ENCODE peak calls at places on chromosome 21, in six cellular contexts. One of them, this sample, is unnamed. For H3K4me1, the result is how much of the 10 kb centered on the place peaks cover.

GRCh38 chr21:35981514-35982070 is 78.7 kb downstream of the SETD4 start:
- DNase-seq in IMR-90: no peak
- DNase-seq in mammary epithelial cell: peak
- DNase-seq in H9: no peak
- DNase-seq in transverse colon: no peak
- DNase-seq in cardiac muscle cell: peak
- DNase-seq in this sample: peak

GRCh38 chr21:33029975-33030461 is 4.3 kb downstream of the OLIG2 start:
- DNase-seq in IMR-90: no peak
- DNase-seq in mammary epithelial cell: no peak
- DNase-seq in H9: peak
- DNase-seq in transverse colon: no peak
- DNase-seq in cardiac muscle cell: no peak
- DNase-seq in this sample: no peak

GRCh38 chr21:26845066-26845749 is at the start of gene ADAMTS1:
- DNase-seq in IMR-90: peak
- DNase-seq in mammary epithelial cell: peak
- DNase-seq in H9: peak
- DNase-seq in transverse colon: peak
- DNase-seq in cardiac muscle cell: peak
- DNase-seq in this sample: no peak

GRCh38 chr21:36428789-36429671 is 43.8 kb downstream of the CHAF1B start:
- DNase-seq in IMR-90: no peak
- DNase-seq in mammary epithelial cell: no peak
- DNase-seq in H9: no peak
- DNase-seq in transverse colon: no peak
- DNase-seq in cardiac muscle cell: no peak
- DNase-seq in this sample: no peak

GRCh38 chr21:31034378-31034777 is 3.9 kb downstream of the KRTAP19-8 start:
- DNase-seq in IMR-90: no peak
- DNase-seq in mammary epithelial cell: peak
- DNase-seq in H9: no peak
- DNase-seq in transverse colon: no peak
- DNase-seq in cardiac muscle cell: no peak
- DNase-seq in this sample: peak

GRCh38 chr21:44650265-44650972 is 4.0 kb downstream of the KRTAP12-4 start:
- DNase-seq in IMR-90: no peak
- DNase-seq in mammary epithelial cell: no peak
- DNase-seq in H9: no peak
- DNase-seq in transverse colon: no peak
- DNase-seq in cardiac muscle cell: no peak
- DNase-seq in this sample: no peak

GRCh38 chr21:37547615-37547975 is 181.0 kb downstream of the DYRK1A start:
- DNase-seq in IMR-90: no peak
- DNase-seq in mammary epithelial cell: no peak
- DNase-seq in H9: no peak
- DNase-seq in transverse colon: no peak
- DNase-seq in cardiac muscle cell: no peak
- DNase-seq in this sample: no peak

GRCh38 chr21:32427958-32428623 is 15.6 kb downstream of the EVA1C start:
- DNase-seq in IMR-90: no peak
- DNase-seq in mammary epithelial cell: no peak
- DNase-seq in H9: no peak
- DNase-seq in transverse colon: no peak
- DNase-seq in cardiac muscle cell: peak
- DNase-seq in this sample: no peak

GRCh38 chr21:44713130-44713529 is 1.8 kb upstream of the TSPEAR start:
- DNase-seq in IMR-90: no peak
- DNase-seq in mammary epithelial cell: no peak
- DNase-seq in H9: no peak
- DNase-seq in transverse colon: no peak
- DNase-seq in cardiac muscle cell: no peak
- DNase-seq in this sample: no peak

GRCh38 chr21:38140192-38140905 is 116.4 kb upstream of the KCNJ15 start:
- DNase-seq in IMR-90: peak
- DNase-seq in mammary epithelial cell: peak
- DNase-seq in H9: no peak
- DNase-seq in transverse colon: no peak
- DNase-seq in cardiac muscle cell: peak
- DNase-seq in this sample: peak

DNA sequence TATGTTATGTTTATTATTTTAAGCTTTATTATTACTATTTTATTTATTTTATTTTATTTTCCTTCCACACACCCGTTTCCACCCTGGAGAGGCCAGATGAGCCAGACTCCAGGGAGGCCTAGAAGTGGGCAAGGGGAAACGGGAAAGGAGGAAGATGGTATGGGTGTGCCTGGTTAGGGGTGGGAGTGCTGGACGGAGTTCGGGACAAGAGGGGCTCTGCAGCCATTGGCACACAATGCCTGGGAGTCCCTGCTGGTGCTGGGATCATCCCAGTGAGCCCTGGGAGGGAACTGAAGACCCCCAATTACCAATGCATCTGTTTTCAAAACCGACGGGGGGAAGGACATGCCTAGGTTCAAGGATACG is 468 bp upstream of the MX1 start:
- DNase-seq in IMR-90: no peak
- DNase-seq in mammary epithelial cell: no peak
- DNase-seq in H9: no peak
- DNase-seq in transverse colon: no peak
- DNase-seq in cardiac muscle cell: no peak
- DNase-seq in this sample: no peak
- H3K4me1 ChIP-seq in IMR-90: under half
- H3K4me1 ChIP-seq in mammary epithelial cell: under half
- H3K4me1 ChIP-seq in H9: under half
- H3K4me1 ChIP-seq in transverse colon: under half
- H3K4me1 ChIP-seq in cardiac muscle cell: under half
- H3K4me1 ChIP-seq in this sample: under half

DNA sequence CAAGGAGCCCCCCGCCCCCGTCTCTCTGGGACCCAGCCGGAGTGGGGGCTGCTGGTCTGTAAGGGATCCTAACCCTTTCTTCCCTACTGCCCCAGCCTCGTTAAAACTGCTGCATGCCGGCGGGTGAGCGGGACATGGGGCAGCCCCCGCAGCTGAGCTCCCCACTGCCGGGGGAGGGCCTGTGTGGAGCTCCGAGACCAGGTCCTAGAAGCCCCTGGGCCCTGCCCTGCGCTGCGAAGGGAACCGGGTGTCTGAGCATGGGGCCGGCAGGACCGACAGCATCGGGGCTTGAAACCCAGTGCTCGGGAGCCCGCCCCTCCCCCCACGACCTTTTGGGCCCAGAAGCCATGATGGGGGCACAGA is 9.2 kb upstream of the COL6A1 start:
- DNase-seq in IMR-90: no peak
- DNase-seq in mammary epithelial cell: no peak
- DNase-seq in H9: no peak
- DNase-seq in transverse colon: peak
- DNase-seq in cardiac muscle cell: peak
- DNase-seq in this sample: no peak
- H3K27ac ChIP-seq in IMR-90: peak
- H3K27ac ChIP-seq in mammary epithelial cell: no peak
- H3K27ac ChIP-seq in H9: no peak
- H3K27ac ChIP-seq in transverse colon: peak
- H3K27ac ChIP-seq in cardiac muscle cell: no peak
- H3K27ac ChIP-seq in this sample: no peak

DNA sequence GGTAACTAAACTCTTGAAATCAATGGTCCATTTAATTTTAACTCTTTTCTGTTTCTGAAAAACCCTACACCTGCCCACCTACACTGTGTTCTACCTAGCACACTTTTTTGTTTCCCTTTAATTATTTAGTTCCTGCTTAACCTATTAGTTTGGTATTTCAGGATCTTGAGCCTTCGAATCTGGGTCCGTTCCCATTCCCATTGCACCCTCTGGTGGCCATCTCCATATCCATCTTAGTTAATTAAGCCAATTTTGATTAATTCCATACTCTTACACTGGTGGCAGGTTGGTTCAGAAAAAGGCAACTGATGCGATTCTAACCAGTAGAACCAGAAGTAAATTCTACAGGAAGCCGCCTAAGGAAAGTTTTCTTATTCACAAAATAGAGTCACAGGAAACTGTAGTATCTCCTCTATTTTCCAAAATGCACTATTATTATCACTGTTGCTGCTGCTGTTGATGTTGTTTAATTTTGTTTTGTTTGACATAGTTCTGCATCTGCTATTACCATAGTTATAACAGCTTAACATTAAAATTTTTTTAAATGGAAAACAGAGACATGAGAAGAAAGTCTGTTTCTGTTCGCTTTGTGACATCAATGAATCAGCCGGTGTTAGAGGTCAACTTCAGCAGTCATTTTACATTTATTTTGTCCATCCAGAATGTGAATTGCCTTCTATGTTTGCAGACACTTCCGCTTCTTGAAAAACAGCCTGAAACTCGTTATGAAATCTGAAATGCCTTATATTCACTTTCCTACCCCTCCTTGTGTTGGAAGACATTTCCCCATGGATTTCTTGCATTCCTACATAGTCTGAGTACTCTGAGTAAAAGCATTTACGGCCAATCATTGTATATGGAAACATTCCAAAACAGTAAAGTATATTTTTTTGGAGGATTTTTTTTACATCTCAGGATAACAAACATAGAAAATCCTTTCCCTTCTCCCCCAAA is 115.5 kb upstream of the NCAM2 start:
- DNase-seq in IMR-90: peak
- DNase-seq in mammary epithelial cell: no peak
- DNase-seq in H9: peak
- DNase-seq in transverse colon: peak
- DNase-seq in cardiac muscle cell: peak
- DNase-seq in this sample: peak
- TF ChIP-seq CTCF in IMR-90: peak
- TF ChIP-seq CTCF in mammary epithelial cell: peak
- TF ChIP-seq CTCF in H9: peak
- TF ChIP-seq CTCF in transverse colon: peak
- TF ChIP-seq CTCF in cardiac muscle cell: peak
- TF ChIP-seq CTCF in this sample: peak

GRCh38 chr21:28801906-28802305 is 190.8 kb downstream of the LTN1 start:
- DNase-seq in IMR-90: peak
- DNase-seq in mammary epithelial cell: no peak
- DNase-seq in H9: no peak
- DNase-seq in transverse colon: no peak
- DNase-seq in cardiac muscle cell: no peak
- DNase-seq in this sample: peak
- H3K4me1 ChIP-seq in IMR-90: under half
- H3K4me1 ChIP-seq in mammary epithelial cell: under half
- H3K4me1 ChIP-seq in H9: under half
- H3K4me1 ChIP-seq in transverse colon: under half
- H3K4me1 ChIP-seq in cardiac muscle cell: under half
- H3K4me1 ChIP-seq in this sample: under half

GRCh38 chr21:34345892-34346291 is 17.9 kb upstream of the KCNE2 start:
- DNase-seq in IMR-90: peak
- DNase-seq in mammary epithelial cell: no peak
- DNase-seq in H9: no peak
- DNase-seq in transverse colon: no peak
- DNase-seq in cardiac muscle cell: no peak
- DNase-seq in this sample: no peak
- H3K27ac ChIP-seq in IMR-90: peak
- H3K27ac ChIP-seq in mammary epithelial cell: no peak
- H3K27ac ChIP-seq in H9: no peak
- H3K27ac ChIP-seq in transverse colon: peak
- H3K27ac ChIP-seq in cardiac muscle cell: peak
- H3K27ac ChIP-seq in this sample: no peak

DNA sequence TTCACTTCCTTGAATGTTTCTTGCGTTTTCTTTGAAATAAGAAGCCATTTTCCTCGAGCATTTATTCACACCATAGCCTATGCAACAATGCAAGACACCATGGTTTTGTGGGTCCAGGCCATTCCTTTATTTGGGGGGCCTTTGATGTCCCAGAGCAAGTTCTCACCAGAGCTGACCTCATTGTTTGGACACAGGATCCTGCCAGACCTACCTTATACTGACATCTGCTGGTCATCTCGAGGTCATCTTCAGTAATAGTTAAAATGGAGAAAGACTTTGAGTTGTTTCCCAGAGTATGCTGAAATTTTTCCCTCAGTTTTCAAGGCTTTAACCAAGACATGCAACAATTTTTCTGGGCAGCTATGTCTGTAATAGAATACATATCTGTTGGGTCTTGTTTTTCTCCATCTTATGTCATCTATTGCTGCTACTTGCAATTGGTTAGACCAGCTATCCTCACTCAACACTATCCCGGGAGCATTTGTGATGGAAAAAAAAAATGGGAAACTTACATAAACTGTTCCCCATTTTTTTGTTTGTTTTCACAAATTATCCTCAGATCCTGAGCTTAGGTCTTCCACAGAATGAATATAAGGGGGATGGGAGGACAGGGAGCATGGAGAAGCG is 34.0 kb upstream of the BACE2 start:
- DNase-seq in IMR-90: peak
- DNase-seq in mammary epithelial cell: peak
- DNase-seq in H9: no peak
- DNase-seq in transverse colon: no peak
- DNase-seq in cardiac muscle cell: peak
- DNase-seq in this sample: no peak
- TF ChIP-seq CTCF in IMR-90: peak
- TF ChIP-seq CTCF in mammary epithelial cell: peak
- TF ChIP-seq CTCF in H9: peak
- TF ChIP-seq CTCF in transverse colon: peak
- TF ChIP-seq CTCF in cardiac muscle cell: peak
- TF ChIP-seq CTCF in this sample: peak

GRCh38 chr21:15061284-15061683 is 3.5 kb downstream of the NRIP1 start:
- DNase-seq in IMR-90: no peak
- DNase-seq in mammary epithelial cell: no peak
- DNase-seq in H9: no peak
- DNase-seq in transverse colon: no peak
- DNase-seq in cardiac muscle cell: no peak
- DNase-seq in this sample: no peak

GRCh38 chr21:15057290-15057689 is 7.5 kb downstream of the NRIP1 start:
- DNase-seq in IMR-90: no peak
- DNase-seq in mammary epithelial cell: no peak
- DNase-seq in H9: peak
- DNase-seq in transverse colon: peak
- DNase-seq in cardiac muscle cell: no peak
- DNase-seq in this sample: no peak

GRCh38 chr21:15060776-15061175 is 4.0 kb downstream of the NRIP1 start:
- DNase-seq in IMR-90: peak
- DNase-seq in mammary epithelial cell: peak
- DNase-seq in H9: no peak
- DNase-seq in transverse colon: no peak
- DNase-seq in cardiac muscle cell: no peak
- DNase-seq in this sample: peak

GRCh38 chr21:15059397-15059796 is 5.4 kb downstream of the NRIP1 start:
- DNase-seq in IMR-90: no peak
- DNase-seq in mammary epithelial cell: no peak
- DNase-seq in H9: no peak
- DNase-seq in transverse colon: no peak
- DNase-seq in cardiac muscle cell: no peak
- DNase-seq in this sample: no peak

DNA sequence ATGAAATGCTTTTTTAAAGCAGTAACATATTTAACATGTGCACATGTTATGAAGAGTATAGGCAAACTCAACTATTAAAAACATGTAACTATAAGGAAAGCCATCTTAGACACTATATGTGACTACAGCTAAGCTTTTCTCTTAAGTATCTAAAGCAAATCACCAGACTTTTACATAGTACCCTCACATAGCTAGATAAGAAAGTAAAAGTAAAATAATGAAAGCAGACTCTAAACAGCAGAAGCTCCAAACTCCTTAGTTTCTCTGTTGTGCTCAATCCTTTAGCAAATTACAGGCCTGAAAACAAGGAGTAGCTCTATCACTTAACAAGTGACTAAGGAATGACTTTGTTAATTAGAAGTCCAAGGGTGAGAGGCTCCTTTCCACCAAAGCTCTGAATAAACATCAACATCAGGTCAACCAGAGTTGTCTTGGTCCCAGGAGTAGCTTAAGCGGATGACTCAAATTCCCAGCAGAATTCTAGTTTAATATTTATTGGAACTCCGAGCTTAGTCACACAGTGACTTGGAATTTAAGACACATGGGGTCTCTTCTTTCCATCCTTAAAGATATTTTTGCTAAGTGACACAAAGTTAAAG is 6.0 kb downstream of the NRIP1 start:
- DNase-seq in IMR-90: peak
- DNase-seq in mammary epithelial cell: peak
- DNase-seq in H9: no peak
- DNase-seq in transverse colon: no peak
- DNase-seq in cardiac muscle cell: peak
- DNase-seq in this sample: no peak
- H3K4me1 ChIP-seq in IMR-90: under half
- H3K4me1 ChIP-seq in mammary epithelial cell: under half
- H3K4me1 ChIP-seq in H9: under half
- H3K4me1 ChIP-seq in transverse colon: half or more
- H3K4me1 ChIP-seq in cardiac muscle cell: under half
- H3K4me1 ChIP-seq in this sample: under half